ENCODE peak calls at places on chromosomes 3 and 15, in ten cellular contexts. One of them, this sample, is unnamed.

GRCh38 chr15:51377038-51377761 is 35.7 kb downstream of the GLDN start:
- DNase-seq in uterus: no peak
- DNase-seq in activated B cell treated with CpG ODN at 0.5 μM for 24 hours: no peak
- DNase-seq in pulmonary artery endothelial cell: no peak
- DNase-seq in left ventricle myocardium inferior: no peak
- DNase-seq in progenitor cell of endocrine pancreas: no peak
- DNase-seq in activated CD4-positive, alpha-beta T cell treated with anti-CD3 and anti-CD28 coated beads, Interleukin-2, amount 50 U/mL, for 48 hours: no peak
- DNase-seq in choroid plexus epithelial cell: peak; percentile 89
- DNase-seq in KBM-7: no peak
- DNase-seq in cardiac muscle cell: no peak
- DNase-seq in this sample: peak; percentile 79

GRCh38 chr15:60675763-60676162 is 196.8 kb upstream of the ICE2 start:
- DNase-seq in pulmonary artery endothelial cell: no peak
- DNase-seq in KBM-7: no peak
- DNase-seq in cardiac muscle cell: no peak
- DNase-seq in choroid plexus epithelial cell: no peak
- DNase-seq in left ventricle myocardium inferior: no peak
- DNase-seq in uterus: no peak
- DNase-seq in activated B cell treated with CpG ODN at 0.5 μM for 24 hours: no peak
- DNase-seq in activated CD4-positive, alpha-beta T cell treated with anti-CD3 and anti-CD28 coated beads, Interleukin-2, amount 50 U/mL, for 48 hours: no peak
- DNase-seq in progenitor cell of endocrine pancreas: no peak
- DNase-seq in this sample: no peak

GRCh38 chr3:173502983-173503568 is 105.5 kb downstream of the NLGN1 start:
- DNase-seq in left ventricle myocardium inferior: no peak
- DNase-seq in KBM-7: no peak
- DNase-seq in cardiac muscle cell: no peak
- DNase-seq in pulmonary artery endothelial cell: no peak
- DNase-seq in choroid plexus epithelial cell: peak; percentile 61
- DNase-seq in uterus: no peak
- DNase-seq in progenitor cell of endocrine pancreas: no peak
- DNase-seq in activated CD4-positive, alpha-beta T cell treated with anti-CD3 and anti-CD28 coated beads, Interleukin-2, amount 50 U/mL, for 48 hours: no peak
- DNase-seq in activated B cell treated with CpG ODN at 0.5 μM for 24 hours: no peak
- DNase-seq in this sample: no peak

GRCh38 chr3:19901918-19902317 is 32.1 kb downstream of the EFHB start:
- DNase-seq in activated CD4-positive, alpha-beta T cell treated with anti-CD3 and anti-CD28 coated beads, Interleukin-2, amount 50 U/mL, for 48 hours: no peak
- DNase-seq in activated B cell treated with CpG ODN at 0.5 μM for 24 hours: no peak
- DNase-seq in KBM-7: peak; percentile 40
- DNase-seq in uterus: no peak
- DNase-seq in pulmonary artery endothelial cell: no peak
- DNase-seq in left ventricle myocardium inferior: no peak
- DNase-seq in choroid plexus epithelial cell: peak; percentile 48
- DNase-seq in progenitor cell of endocrine pancreas: no peak
- DNase-seq in cardiac muscle cell: no peak
- DNase-seq in this sample: no peak

GRCh38 chr3:31959951-31960792 is 20.9 kb downstream of the OSBPL10 start:
- DNase-seq in progenitor cell of endocrine pancreas: no peak
- DNase-seq in pulmonary artery endothelial cell: no peak
- DNase-seq in cardiac muscle cell: no peak
- DNase-seq in KBM-7: no peak
- DNase-seq in activated CD4-positive, alpha-beta T cell treated with anti-CD3 and anti-CD28 coated beads, Interleukin-2, amount 50 U/mL, for 48 hours: no peak
- DNase-seq in uterus: no peak
- DNase-seq in left ventricle myocardium inferior: no peak
- DNase-seq in activated B cell treated with CpG ODN at 0.5 μM for 24 hours: no peak
- DNase-seq in choroid plexus epithelial cell: peak; percentile 43
- DNase-seq in this sample: no peak

GRCh38 chr15:48811325-48811938 is 563 bp upstream of the CEP152 start:
- DNase-seq in pulmonary artery endothelial cell: no peak
- DNase-seq in cardiac muscle cell: peak; percentile 11
- DNase-seq in progenitor cell of endocrine pancreas: no peak
- DNase-seq in KBM-7: no peak
- DNase-seq in choroid plexus epithelial cell: no peak
- DNase-seq in activated CD4-positive, alpha-beta T cell treated with anti-CD3 and anti-CD28 coated beads, Interleukin-2, amount 50 U/mL, for 48 hours: peak; percentile 7
- DNase-seq in left ventricle myocardium inferior: no peak
- DNase-seq in activated B cell treated with CpG ODN at 0.5 μM for 24 hours: no peak
- DNase-seq in uterus: no peak
- DNase-seq in this sample: no peak

GRCh38 chr3:179083977-179084376 is 12.4 kb upstream of the ZMAT3 start:
- DNase-seq in left ventricle myocardium inferior: no peak
- DNase-seq in cardiac muscle cell: no peak
- DNase-seq in pulmonary artery endothelial cell: no peak
- DNase-seq in progenitor cell of endocrine pancreas: no peak
- DNase-seq in KBM-7: no peak
- DNase-seq in activated CD4-positive, alpha-beta T cell treated with anti-CD3 and anti-CD28 coated beads, Interleukin-2, amount 50 U/mL, for 48 hours: no peak
- DNase-seq in activated B cell treated with CpG ODN at 0.5 μM for 24 hours: no peak
- DNase-seq in uterus: no peak
- DNase-seq in choroid plexus epithelial cell: no peak
- DNase-seq in this sample: no peak

GRCh38 chr3:136350132-136350531 is 100.0 kb downstream of the PCCB start:
- DNase-seq in left ventricle myocardium inferior: no peak
- DNase-seq in activated CD4-positive, alpha-beta T cell treated with anti-CD3 and anti-CD28 coated beads, Interleukin-2, amount 50 U/mL, for 48 hours: no peak
- DNase-seq in activated B cell treated with CpG ODN at 0.5 μM for 24 hours: no peak
- DNase-seq in uterus: peak; percentile 50
- DNase-seq in choroid plexus epithelial cell: peak; percentile 98
- DNase-seq in KBM-7: no peak
- DNase-seq in cardiac muscle cell: no peak
- DNase-seq in progenitor cell of endocrine pancreas: no peak
- DNase-seq in pulmonary artery endothelial cell: no peak
- DNase-seq in this sample: no peak

GRCh38 chr3:7306900-7307299 is 446.0 kb downstream of the GRM7 start:
- DNase-seq in left ventricle myocardium inferior: no peak
- DNase-seq in KBM-7: peak; percentile 20
- DNase-seq in uterus: no peak
- DNase-seq in choroid plexus epithelial cell: no peak
- DNase-seq in pulmonary artery endothelial cell: no peak
- DNase-seq in activated CD4-positive, alpha-beta T cell treated with anti-CD3 and anti-CD28 coated beads, Interleukin-2, amount 50 U/mL, for 48 hours: no peak
- DNase-seq in activated B cell treated with CpG ODN at 0.5 μM for 24 hours: no peak
- DNase-seq in progenitor cell of endocrine pancreas: no peak
- DNase-seq in cardiac muscle cell: no peak
- DNase-seq in this sample: no peak

GRCh38 chr3:196499061-196499460 is 4.5 kb downstream of the RNF168 start:
- DNase-seq in KBM-7: no peak
- DNase-seq in pulmonary artery endothelial cell: no peak
- DNase-seq in cardiac muscle cell: no peak
- DNase-seq in activated B cell treated with CpG ODN at 0.5 μM for 24 hours: no peak
- DNase-seq in progenitor cell of endocrine pancreas: no peak
- DNase-seq in uterus: no peak
- DNase-seq in left ventricle myocardium inferior: no peak
- DNase-seq in choroid plexus epithelial cell: peak; percentile 46
- DNase-seq in activated CD4-positive, alpha-beta T cell treated with anti-CD3 and anti-CD28 coated beads, Interleukin-2, amount 50 U/mL, for 48 hours: no peak
- DNase-seq in this sample: no peak

GRCh38 chr3:147299656-147300055 is 106.7 kb downstream of the ZIC4 start:
- DNase-seq in left ventricle myocardium inferior: no peak
- DNase-seq in cardiac muscle cell: no peak
- DNase-seq in activated B cell treated with CpG ODN at 0.5 μM for 24 hours: no peak
- DNase-seq in progenitor cell of endocrine pancreas: no peak
- DNase-seq in pulmonary artery endothelial cell: no peak
- DNase-seq in KBM-7: no peak
- DNase-seq in activated CD4-positive, alpha-beta T cell treated with anti-CD3 and anti-CD28 coated beads, Interleukin-2, amount 50 U/mL, for 48 hours: no peak
- DNase-seq in choroid plexus epithelial cell: peak; percentile 60
- DNase-seq in uterus: no peak
- DNase-seq in this sample: no peak

GRCh38 chr3:62139957-62140356 is 233.4 kb downstream of the FEZF2 start:
- DNase-seq in uterus: no peak
- DNase-seq in activated CD4-positive, alpha-beta T cell treated with anti-CD3 and anti-CD28 coated beads, Interleukin-2, amount 50 U/mL, for 48 hours: no peak
- DNase-seq in progenitor cell of endocrine pancreas: no peak
- DNase-seq in left ventricle myocardium inferior: no peak
- DNase-seq in KBM-7: no peak
- DNase-seq in cardiac muscle cell: no peak
- DNase-seq in pulmonary artery endothelial cell: no peak
- DNase-seq in choroid plexus epithelial cell: peak; percentile 95
- DNase-seq in activated B cell treated with CpG ODN at 0.5 μM for 24 hours: no peak
- DNase-seq in this sample: no peak

GRCh38 chr3:14496351-14496750 is 43.8 kb downstream of the GRIP2 start:
- DNase-seq in KBM-7: no peak
- DNase-seq in left ventricle myocardium inferior: no peak
- DNase-seq in progenitor cell of endocrine pancreas: no peak
- DNase-seq in cardiac muscle cell: no peak
- DNase-seq in activated CD4-positive, alpha-beta T cell treated with anti-CD3 and anti-CD28 coated beads, Interleukin-2, amount 50 U/mL, for 48 hours: no peak
- DNase-seq in uterus: no peak
- DNase-seq in choroid plexus epithelial cell: no peak
- DNase-seq in activated B cell treated with CpG ODN at 0.5 μM for 24 hours: no peak
- DNase-seq in pulmonary artery endothelial cell: no peak
- DNase-seq in this sample: no peak

GRCh38 chr15:101439285-101439919 is 50.1 kb downstream of the PCSK6 start:
- DNase-seq in uterus: no peak
- DNase-seq in progenitor cell of endocrine pancreas: no peak
- DNase-seq in left ventricle myocardium inferior: no peak
- DNase-seq in cardiac muscle cell: no peak
- DNase-seq in activated CD4-positive, alpha-beta T cell treated with anti-CD3 and anti-CD28 coated beads, Interleukin-2, amount 50 U/mL, for 48 hours: no peak
- DNase-seq in activated B cell treated with CpG ODN at 0.5 μM for 24 hours: no peak
- DNase-seq in choroid plexus epithelial cell: peak; percentile 23
- DNase-seq in KBM-7: no peak
- DNase-seq in pulmonary artery endothelial cell: no peak
- DNase-seq in this sample: no peak

This sample was measured in lower leg skin.